ENCODE peak calls at places on chromosomes 7 and 10, in nine cellular contexts. Z is PC-9; Q is OCI-LY7; V is CD8-positive, alpha-beta T cell; U is GM23338; A is spleen; C is naive thymus-derived CD4-positive, alpha-beta T cell; N is stomach; B is heart left ventricle. I is an unnamed sample. For H3K4me1, the result is how much of the 10 kb centered on the place peaks cover.

GRCh38 chr7:84876036-84876821 is 310.6 kb downstream of the SEMA3D start:
- DNase-seq in Z (no peak), C (no peak), U (no peak), V (no peak), Q (no peak), B (no peak), A (no peak), N (no peak), I (no peak)

GRCh38 chr7:44757739-44758138 is 9.1 kb downstream of the ZMIZ2 start:
- DNase-seq in C (no peak), Q (no peak), B (no peak), Z (no peak), U (no peak), N (no peak), A (peak), V (no peak), I (no peak)

GRCh38 chr7:23893942-23894890 is 184.2 kb downstream of the STK31 start:
- DNase-seq in A (no peak), Q (no peak), C (peak), B (no peak), N (no peak), Z (no peak), U (no peak), V (no peak), I (peak)

GRCh38 chr7:24903559-24903958 is 76.4 kb downstream of the OSBPL3 start:
- DNase-seq in C (no peak), N (no peak), A (no peak), U (no peak), V (no peak), Z (no peak), B (no peak), Q (no peak), I (no peak)

GRCh38 chr7:47561715-47562446 is 20.0 kb downstream of the TNS3 start:
- DNase-seq in N (no peak), Q (no peak), V (no peak), B (no peak), A (no peak), Z (peak), C (no peak), U (no peak), I (no peak)

GRCh38 chr7:14786314-14786895 is 116.1 kb downstream of the DGKB start:
- DNase-seq in Q (no peak), Z (no peak), B (peak), C (no peak), U (no peak), V (no peak), A (no peak), N (no peak), I (no peak)

GRCh38 chr10:97498841-97499560 is at the start of gene UBTD1:
- DNase-seq in A (no peak), B (peak), N (peak), Q (peak), U (peak), V (peak), Z (no peak), C (no peak), I (no peak)

GRCh38 chr7:12475362-12476063 is 71.8 kb upstream of the VWDE start:
- DNase-seq in A (no peak), Z (peak), B (no peak), V (no peak), Q (no peak), N (no peak), C (no peak), U (peak), I (no peak)

GRCh38 chr7:30389793-30390192 is 88.8 kb downstream of the NOD1 start:
- DNase-seq in B (no peak), Z (no peak), V (no peak), U (no peak), N (no peak), Q (no peak), A (no peak), C (no peak), I (no peak)

GRCh38 chr10:99431190-99431549 is 746 bp upstream of the GOT1 start:
- DNase-seq in V (no peak), Z (no peak), B (peak), A (peak), N (peak), U (peak), C (peak), Q (peak), I (peak)

GRCh38 chr10:29643785-29644501 is 9.2 kb upstream of the SVIL start:
- DNase-seq in V (no peak), A (no peak), B (peak), Z (no peak), Q (no peak), N (no peak), U (no peak), C (no peak), I (no peak)

GRCh38 chr7:38675500-38676106 is 44.4 kb upstream of the AMPH start:
- DNase-seq in N (no peak), A (no peak), C (no peak), Z (no peak), B (no peak), Q (no peak), U (peak), V (no peak), I (no peak)

GRCh38 chr7:14839307-14839706 is 63.2 kb downstream of the DGKB start:
- DNase-seq in B (peak), V (no peak), N (no peak), A (no peak), U (no peak), Z (no peak), C (no peak), Q (no peak), I (no peak)

GRCh38 chr10:47020491-47020890 is 109.3 kb downstream of the PTPN20 start:
- DNase-seq in U (no peak), V (no peak), A (peak), B (no peak), Z (no peak), Q (no peak), C (no peak), N (peak), I (no peak)

GRCh38 chr10:132068431-132069121 is 2.8 kb downstream of the JAKMIP3 start:
- DNase-seq in V (no peak), C (no peak), N (no peak), Z (no peak), U (no peak), B (no peak), A (no peak), Q (no peak), I (no peak)

GRCh38 chr7:156942708-156943090 is 6.8 kb upstream of the NOM1 start:
- DNase-seq in U (peak), C (no peak), V (no peak), N (no peak), B (no peak), Z (no peak), A (no peak), Q (no peak), I (no peak)

GRCh38 chr10:126561499-126562208 is 108.8 kb downstream of the C10orf90 start:
- DNase-seq in U (peak), N (no peak), Q (no peak), Z (no peak), C (no peak), V (no peak), A (no peak), B (no peak), I (no peak)

GRCh38 chr7:79055722-79056415 is 397.6 kb downstream of the MAGI2 start:
- DNase-seq in V (no peak), B (no peak), N (no peak), U (no peak), C (no peak), A (no peak), Z (peak), Q (no peak), I (no peak)

GRCh38 chr7:46725838-46726237 is 804.8 kb upstream of the IGFBP3 start:
- DNase-seq in B (no peak), Q (no peak), N (no peak), C (no peak), A (no peak), V (no peak), Z (no peak), U (no peak), I (no peak)

GRCh38 chr10:119667562-119668328 is 16.6 kb downstream of the BAG3 start:
- DNase-seq in N (peak), A (no peak), U (no peak), Q (no peak), Z (peak), V (no peak), C (no peak), B (peak), I (no peak)

GRCh38 chr10:75250934-75251333 is 15.2 kb upstream of the COMTD1 start:
- DNase-seq in V (no peak), B (no peak), N (no peak), Z (peak), C (no peak), A (no peak), U (no peak), Q (no peak), I (no peak)

GRCh38 chr10:100562806-100563293 is 27.1 kb downstream of the HIF1AN start:
- DNase-seq in V (no peak), B (no peak), Z (no peak), Q (no peak), N (no peak), C (no peak), A (no peak), U (peak), I (no peak)

GRCh38 chr10:17025444-17026295 is 103.9 kb downstream of the CUBN start:
- DNase-seq in C (peak), U (no peak), N (no peak), V (no peak), B (no peak), Z (no peak), Q (no peak), A (no peak), I (peak)

GRCh38 chr7:30511973-30512662 is 7.5 kb upstream of the GGCT start:
- DNase-seq in Q (peak), B (no peak), Z (peak), C (no peak), U (no peak), A (no peak), V (no peak), N (no peak), I (no peak)

GRCh38 chr7:23211542-23211941 is 29.7 kb downstream of the NUP42 start:
- DNase-seq in B (no peak), A (no peak), U (peak), C (no peak), V (no peak), N (no peak), Q (no peak), Z (no peak), I (no peak)

GRCh38 chr7:142788303-142789286 is 17.8 kb downstream of the PRSS2 start:
- DNase-seq in N (no peak), U (no peak), A (no peak), B (no peak), Q (no peak), V (no peak), Z (no peak), C (no peak), I (no peak)

GRCh38 chr7:6106140-6106904 is 75.1 kb downstream of the ANKRD61 start:
- DNase-seq in A (no peak), C (no peak), Z (no peak), B (no peak), Q (peak), V (no peak), U (peak), N (no peak), I (peak)

GRCh38 chr10:12726971-12727831 is 274.3 kb downstream of the CCDC3 start:
- DNase-seq in Q (no peak), U (no peak), B (no peak), C (peak), A (no peak), Z (peak), V (no peak), N (no peak), I (no peak)

GRCh38 chr7:13448243-13448642 is 541.2 kb downstream of the ETV1 start:
- DNase-seq in N (no peak), V (no peak), Q (no peak), B (no peak), A (no peak), Z (no peak), C (no peak), U (no peak), I (no peak)

GRCh38 chr10:108556176-108556575 is 1367.1 kb downstream of the XPNPEP1 start:
- DNase-seq in U (no peak), B (no peak), Z (no peak), C (no peak), V (no peak), Q (no peak), A (no peak), N (no peak), I (no peak)

GRCh38 chr10:74255800-74256422 is 104.9 kb downstream of the ADK start:
- DNase-seq in N (no peak), V (no peak), A (no peak), Z (no peak), U (no peak), Q (no peak), B (no peak), C (no peak), I (no peak)

GRCh38 chr10:131757285-131758058 is 143.3 kb upstream of the PPP2R2D start:
- DNase-seq in A (no peak), C (no peak), N (no peak), U (no peak), B (no peak), Z (no peak), V (no peak), Q (no peak), I (no peak)

GRCh38 chr7:4040031-4040928 is 641.8 kb upstream of the FOXK1 start:
- DNase-seq in U (peak), V (no peak), Q (no peak), C (no peak), Z (no peak), N (no peak), B (no peak), A (no peak), I (no peak)

GRCh38 chr7:87113077-87113476 is 39.2 kb upstream of the DMTF1 start:
- DNase-seq in Q (no peak), A (no peak), C (no peak), V (no peak), B (no peak), U (no peak), N (no peak), Z (no peak), I (no peak)

GRCh38 chr7:42454006-42454405 is 217.0 kb upstream of the GLI3 start:
- DNase-seq in U (no peak), N (no peak), Z (no peak), V (no peak), A (no peak), Q (no peak), C (no peak), B (no peak), I (no peak)

GRCh38 chr7:42460148-42460547 is 223.1 kb upstream of the GLI3 start:
- DNase-seq in Q (no peak), Z (no peak), V (no peak), A (no peak), U (no peak), N (no peak), C (no peak), B (no peak), I (no peak)

GRCh38 chr7:42457663-42458062 is 220.7 kb upstream of the GLI3 start:
- DNase-seq in Z (no peak), A (no peak), U (no peak), B (no peak), N (no peak), Q (no peak), C (no peak), V (no peak), I (no peak)

GRCh38 chr7:42456756-42457276 is 219.8 kb upstream of the GLI3 start:
- DNase-seq in A (no peak), Q (no peak), B (no peak), Z (no peak), U (no peak), V (no peak), N (no peak), C (no peak), I (no peak)

GRCh38 chr7:42456267-42456666 is 219.3 kb upstream of the GLI3 start:
- DNase-seq in N (no peak), C (no peak), A (no peak), Z (no peak), Q (no peak), V (no peak), B (no peak), U (no peak), I (no peak)
- H3K4me1 ChIP-seq in N (under half), C (under half), A (under half), Z (under half), Q (under half), V (under half), B (under half), U (under half), I (under half)

GRCh38 chr7:100897111-100897608 is 1.5 kb upstream of the ACHE start:
- DNase-seq in Q (peak), N (peak), C (peak), Z (no peak), B (peak), A (peak), V (no peak), U (peak), I (peak)
- H3K4me3 ChIP-seq in Q (no peak), N (peak), C (no peak), Z (no peak), B (peak), A (peak), V (no peak), U (peak), I (no peak)

GRCh38 chr7:50769160-50769484 is 13.6 kb downstream of the GRB10 start:
- DNase-seq in C (no peak), Z (no peak), B (no peak), A (no peak), Q (no peak), V (no peak), N (no peak), U (peak), I (no peak)
- H3K27ac ChIP-seq in C (no peak), Z (no peak), B (no peak), A (no peak), Q (no peak), V (no peak), N (no peak), U (peak), I (no peak)

DNA sequence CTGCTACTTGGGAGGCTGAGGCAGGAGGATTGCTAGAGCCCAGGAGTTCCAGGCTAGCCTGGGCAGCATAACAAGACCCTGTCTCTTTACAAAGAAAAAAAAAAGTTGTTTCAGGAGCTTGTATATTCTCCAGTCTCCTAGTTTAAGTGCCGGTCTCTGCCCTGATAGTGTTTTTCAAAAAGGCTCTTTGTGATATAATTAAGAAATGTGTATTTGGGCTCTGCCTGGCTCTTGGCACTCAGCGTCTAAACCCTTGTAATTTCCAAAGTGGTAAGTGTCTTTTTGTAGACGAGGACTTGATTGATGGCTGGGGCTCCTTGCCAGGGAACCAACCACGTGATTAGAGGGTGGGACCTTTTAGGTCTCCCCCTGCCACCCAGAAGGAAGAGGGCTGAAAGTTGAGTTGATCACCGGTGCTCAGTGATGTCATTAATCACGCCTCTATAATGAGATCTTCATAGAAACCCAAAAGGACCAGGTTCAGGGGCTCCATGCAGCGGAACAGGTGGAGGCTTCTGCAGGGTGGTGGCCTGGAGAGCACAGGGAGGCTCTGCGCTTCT is 4.4 kb downstream of the EIF3B start:
- DNase-seq in Q (no peak), A (no peak), U (no peak), V (no peak), C (no peak), B (no peak), Z (no peak), N (no peak), I (no peak)
- H3K4me1 ChIP-seq in Q (under half), A (under half), U (under half), V (under half), C (under half), B (half or more), Z (under half), N (half or more), I (under half)

GRCh38 chr7:104984591-104985258 is 29.3 kb upstream of the KMT2E start:
- DNase-seq in C (no peak), Q (no peak), U (no peak), V (no peak), N (no peak), B (no peak), A (no peak), Z (no peak), I (no peak)
- H3K4me3 ChIP-seq in C (peak), Q (peak), U (peak), V (peak), N (peak), B (peak), A (peak), Z (peak), I (peak)

DNA sequence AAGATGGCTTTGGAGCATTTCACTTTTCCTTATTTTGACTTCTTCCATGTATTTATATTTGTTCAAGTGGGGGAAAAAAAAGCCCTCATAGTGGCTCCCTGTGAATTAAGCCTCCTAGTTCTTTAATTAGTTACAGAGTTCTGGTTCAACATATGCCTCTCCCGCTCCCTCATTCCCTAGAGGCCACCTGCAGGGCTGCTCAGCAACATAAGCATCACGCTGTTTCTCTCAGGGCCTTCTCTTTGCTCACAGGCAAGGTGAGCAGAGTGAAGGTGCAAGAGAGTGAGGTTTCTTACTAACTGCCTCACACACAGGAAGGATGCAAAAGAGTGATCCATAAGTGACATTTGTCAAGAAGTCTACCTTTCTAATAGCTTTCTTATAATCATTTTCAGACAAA is 196.7 kb downstream of the SEMA3E start:
- DNase-seq in Q (no peak), C (no peak), U (peak), N (no peak), A (no peak), V (no peak), Z (no peak), B (no peak), I (no peak)
- H3K27ac ChIP-seq in Q (no peak), C (no peak), U (peak), N (no peak), A (no peak), V (no peak), Z (no peak), B (no peak), I (no peak)

DNA sequence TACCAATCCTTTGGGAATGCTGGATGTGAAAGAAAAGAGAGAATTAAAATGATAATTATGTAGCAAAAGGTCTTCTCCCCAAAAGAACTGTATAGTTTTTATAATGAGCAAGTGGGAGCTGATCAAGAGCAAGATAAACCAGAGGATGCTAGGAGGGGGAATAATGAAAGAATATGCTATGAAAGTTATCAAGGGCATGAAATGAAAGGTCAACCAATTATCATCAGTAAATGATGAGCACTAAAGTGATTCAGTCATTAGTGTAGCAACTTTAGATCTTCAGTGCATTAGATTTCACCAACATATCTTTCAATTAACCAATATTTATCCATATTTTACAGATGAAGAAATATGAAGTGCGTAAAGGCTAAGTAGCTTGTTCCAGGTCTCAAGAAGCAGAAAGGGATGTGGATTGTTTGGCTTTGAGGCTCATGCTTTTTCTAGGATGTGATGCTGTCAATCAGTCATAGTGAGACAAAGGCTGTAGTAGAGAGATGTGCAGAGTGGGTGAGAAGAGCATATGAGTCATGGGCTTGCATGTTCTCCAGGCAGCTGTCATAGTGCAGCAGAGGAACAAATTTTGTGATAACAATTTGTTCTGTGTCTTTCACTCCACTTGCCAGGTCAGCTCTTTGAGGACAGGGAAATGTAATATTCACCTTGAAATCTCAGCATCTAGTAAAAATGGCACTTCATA is 5.7 kb upstream of the OR2F2 start:
- DNase-seq in N (no peak), C (no peak), U (no peak), Z (no peak), B (no peak), A (no peak), V (no peak), Q (no peak), I (no peak)
- H3K4me1 ChIP-seq in N (under half), C (under half), U (under half), Z (under half), B (under half), A (under half), V (under half), Q (under half), I (under half)